ENCODE peak calls at places on chromosomes 7 and 10, in nine cellular contexts. I is NCI-H1436, F is uterus, T is NCI-H1694 treated with DMSO at 0.1 percent for 48 hours, Q is AG04450, W is fibroblast of the aortic adventitia, U is choroid plexus epithelial cell, M is pancreas, D is cardiac muscle cell. L is an unnamed sample.

GRCh38 chr10:100033766-100034418 is 24.1 kb upstream of the DNMBP start:
- DNase-seq in W (no peak), D (no peak), F (no peak), Q (no peak), T (no peak), U (no peak), M (no peak), I (no peak), L (no peak)

GRCh38 chr7:151552352-151553028 is 32.8 kb upstream of the RHEB start:
- DNase-seq in T (no peak), U (no peak), F (no peak), W (no peak), D (no peak), Q (no peak), I (peak; percentile 75), M (peak; percentile 86), L (no peak)

GRCh38 chr10:130214431-130214830 is 78.2 kb downstream of the GLRX3 start:
- DNase-seq in Q (no peak), M (no peak), T (no peak), U (no peak), W (no peak), I (no peak), F (no peak), D (no peak), L (no peak)

GRCh38 chr7:107201795-107202450 is 33.1 kb downstream of the HBP1 start:
- DNase-seq in I (peak; percentile 23), D (peak; percentile 55), W (peak; percentile 20), U (peak; percentile 53), F (peak; percentile 38), M (peak; percentile 86), T (peak; percentile 81), Q (no peak), L (no peak)

GRCh38 chr7:7705316-7705715 is 13.1 kb downstream of the RPA3 start:
- DNase-seq in M (no peak), I (no peak), D (no peak), Q (no peak), T (no peak), W (no peak), U (peak; percentile 21), F (no peak), L (no peak)

GRCh38 chr7:38274493-38274892 is 1.1 kb upstream of the TARP start:
- DNase-seq in M (no peak), F (no peak), T (no peak), Q (no peak), I (no peak), U (peak; percentile 16), D (no peak), W (no peak), L (no peak)

GRCh38 chr10:113452146-113452545 is 100.7 kb upstream of the HABP2 start:
- DNase-seq in W (no peak), T (no peak), D (no peak), Q (no peak), I (no peak), M (no peak), F (no peak), U (no peak), L (no peak)

GRCh38 chr10:14185501-14186045 is 145.2 kb downstream of the FRMD4A start:
- DNase-seq in F (no peak), I (no peak), T (peak; percentile 10), D (peak; percentile 64), Q (peak; percentile 83), W (no peak), M (no peak), U (peak; percentile 96), L (peak; percentile 21)

GRCh38 chr7:73896454-73896853 is 35.5 kb downstream of the TMEM270 start:
- DNase-seq in Q (no peak), M (no peak), F (no peak), U (no peak), D (no peak), I (no peak), W (peak; percentile 38), T (no peak), L (no peak)

GRCh38 chr10:86207226-86207625 is 159.4 kb downstream of the GRID1 start:
- DNase-seq in I (no peak), T (no peak), D (no peak), U (no peak), F (no peak), W (no peak), Q (no peak), M (no peak), L (no peak)

GRCh38 chr7:7857143-7857583 is 111.4 kb upstream of the GLCCI1 start:
- DNase-seq in D (no peak), T (no peak), M (no peak), F (no peak), W (no peak), Q (no peak), U (no peak), I (no peak), L (no peak)

GRCh38 chr10:118332948-118333710 is 9.0 kb downstream of the FAM204A start:
- DNase-seq in I (peak; percentile 19), T (no peak), W (no peak), D (no peak), F (no peak), U (peak; percentile 72), Q (no peak), M (no peak), L (no peak)

GRCh38 chr10:45439365-45439764 is 65.3 kb downstream of the ALOX5 start:
- DNase-seq in F (no peak), M (no peak), W (no peak), U (no peak), D (no peak), I (no peak), Q (no peak), T (no peak), L (no peak)

GRCh38 chr10:6061056-6061455 is 1.1 kb downstream of the IL2RA start:
- DNase-seq in U (no peak), I (no peak), D (no peak), T (no peak), Q (no peak), F (peak; percentile 1), M (no peak), W (no peak), L (no peak)

GRCh38 chr10:73591935-73592699 is 975 bp upstream of the USP54 start:
- DNase-seq in T (peak; percentile 33), I (peak; percentile 65), U (peak; percentile 79), F (peak; percentile 71), D (peak; percentile 70), M (peak; percentile 52), W (peak; percentile 16), Q (no peak), L (no peak)